ENCODE peak calls at places on chromosomes 6 and 20, in eight cellular contexts. M, S, P, C, A, Q, V and H are unnamed samples. For H3K36me3, the result is how much of the 10 kb centered on the place peaks cover.

GRCh38 chr6:127514396-127515227 is 4.5 kb downstream of the MTCL3 start:
- DNase-seq in M (no peak), S (no peak), P (peak), C (peak), A (no peak), Q (no peak), V (no peak), H (no peak)

GRCh38 chr6:122049341-122049740 is 350.1 kb upstream of the HSF2 start:
- DNase-seq in M (no peak), S (no peak), P (peak), C (no peak), A (no peak), Q (no peak), V (no peak), H (no peak)

GRCh38 chr6:107803957-107804356 is 20.2 kb downstream of the SCML4 start:
- DNase-seq in M (no peak), S (no peak), P (no peak), C (no peak), A (no peak), Q (no peak), V (no peak), H (no peak)

GRCh38 chr20:15594296-15594695 is 979.0 kb downstream of the KIF16B start:
- DNase-seq in M (no peak), S (no peak), P (no peak), C (peak), A (no peak), Q (no peak), V (no peak), H (no peak)

GRCh38 chr20:36808317-36809257 is 35.0 kb upstream of the DSN1 start:
- DNase-seq in M (no peak), S (peak), P (peak), C (peak), A (peak), Q (peak), V (peak), H (peak)

GRCh38 chr6:35686873-35687557 is 1.7 kb downstream of the FKBP5 start:
- DNase-seq in M (no peak), S (no peak), P (no peak), C (no peak), A (no peak), Q (no peak), V (no peak), H (no peak)

GRCh38 chr20:53332022-53332824 is 261.4 kb downstream of the ZNF217 start:
- DNase-seq in M (no peak), S (no peak), P (no peak), C (no peak), A (no peak), Q (no peak), V (no peak), H (no peak)

GRCh38 chr6:104943781-104944180 is 13.1 kb upstream of the LIN28B start:
- DNase-seq in M (no peak), S (peak), P (peak), C (no peak), A (no peak), Q (no peak), V (no peak), H (no peak)

GRCh38 chr6:24658573-24659511 is 7.9 kb downstream of the TDP2 start:
- DNase-seq in M (no peak), S (no peak), P (peak), C (no peak), A (no peak), Q (no peak), V (no peak), H (no peak)

GRCh38 chr6:68876792-68877493 is 241.9 kb downstream of the ADGRB3 start:
- DNase-seq in M (no peak), S (no peak), P (peak), C (no peak), A (no peak), Q (no peak), V (no peak), H (no peak)

GRCh38 chr6:63708631-63709030 is 73.0 kb downstream of the PHF3 start:
- DNase-seq in M (no peak), S (no peak), P (no peak), C (no peak), A (no peak), Q (no peak), V (no peak), H (no peak)

GRCh38 chr6:89526563-89526869 is 93.6 kb downstream of the ANKRD6 start:
- DNase-seq in M (no peak), S (no peak), P (no peak), C (no peak), A (no peak), Q (no peak), V (no peak), H (no peak)

GRCh38 chr6:79391511-79391910 is 145.7 kb downstream of the LCA5 start:
- DNase-seq in M (no peak), S (no peak), P (no peak), C (no peak), A (no peak), Q (no peak), V (no peak), H (no peak)

GRCh38 chr20:16147221-16147620 is 426.0 kb downstream of the KIF16B start:
- DNase-seq in M (no peak), S (no peak), P (no peak), C (no peak), A (no peak), Q (no peak), V (no peak), H (no peak)

GRCh38 chr6:111845441-111845871 is 27.8 kb downstream of the FYN start:
- DNase-seq in M (no peak), S (no peak), P (no peak), C (no peak), A (peak), Q (no peak), V (no peak), H (no peak)

GRCh38 chr6:25006565-25007001 is 70.8 kb upstream of the RIPOR2 start:
- DNase-seq in M (peak), S (peak), P (no peak), C (peak), A (peak), Q (peak), V (peak), H (peak)

GRCh38 chr20:46366826-46367225 is 39.6 kb downstream of the ELMO2 start:
- DNase-seq in M (no peak), S (no peak), P (no peak), C (no peak), A (no peak), Q (no peak), V (peak), H (no peak)

GRCh38 chr20:36574278-36575065 is 1.1 kb downstream of the TGIF2 start:
- DNase-seq in M (no peak), S (no peak), P (peak), C (peak), A (peak), Q (peak), V (peak), H (peak)

GRCh38 chr6:76835695-76836094 is 627.6 kb downstream of the HTR1B start:
- DNase-seq in M (no peak), S (no peak), P (no peak), C (no peak), A (no peak), Q (no peak), V (no peak), H (no peak)

GRCh38 chr6:167443098-167443680 is 118.3 kb downstream of the TTLL2 start:
- DNase-seq in M (no peak), S (no peak), P (no peak), C (no peak), A (no peak), Q (no peak), V (no peak), H (no peak)

GRCh38 chr6:3405679-3406078 is 51.2 kb downstream of the SLC22A23 start:
- DNase-seq in M (no peak), S (no peak), P (peak), C (no peak), A (no peak), Q (no peak), V (peak), H (no peak)

GRCh38 chr20:57772349-57772964 is 62.6 kb upstream of the PMEPA1 start:
- DNase-seq in M (no peak), S (no peak), P (peak), C (no peak), A (no peak), Q (no peak), V (peak), H (no peak)

GRCh38 chr6:106390088-106390487 is 29.6 kb downstream of the CRYBG1 start:
- DNase-seq in M (no peak), S (no peak), P (no peak), C (no peak), A (no peak), Q (no peak), V (no peak), H (no peak)

GRCh38 chr6:3838992-3839867 is 9.9 kb upstream of the FAM50B start:
- DNase-seq in M (no peak), S (no peak), P (peak), C (no peak), A (no peak), Q (no peak), V (no peak), H (peak)

GRCh38 chr6:52573295-52573694 is 3.6 kb downstream of the TRAM2 start:
- DNase-seq in M (no peak), S (no peak), P (no peak), C (no peak), A (no peak), Q (no peak), V (no peak), H (no peak)

GRCh38 chr6:129575378-129576118 is 134.4 kb downstream of the ARHGAP18 start:
- DNase-seq in M (no peak), S (peak), P (peak), C (peak), A (no peak), Q (no peak), V (no peak), H (no peak)

GRCh38 chr6:81767163-81768000 is 14.9 kb upstream of the TENT5A start:
- DNase-seq in M (no peak), S (no peak), P (peak), C (no peak), A (no peak), Q (no peak), V (no peak), H (no peak)

GRCh38 chr6:2891768-2892170 is 11.3 kb downstream of the SERPINB9 start:
- DNase-seq in M (no peak), S (no peak), P (no peak), C (no peak), A (peak), Q (peak), V (no peak), H (no peak)

GRCh38 chr6:122365775-122366403 is 33.6 kb upstream of the HSF2 start:
- DNase-seq in M (no peak), S (no peak), P (no peak), C (no peak), A (no peak), Q (no peak), V (no peak), H (no peak)

GRCh38 chr6:135251416-135251815 is 70.3 kb downstream of the MYB start:
- DNase-seq in M (no peak), S (no peak), P (no peak), C (peak), A (no peak), Q (no peak), V (no peak), H (peak)

GRCh38 chr20:35757098-35757705 is 14.6 kb upstream of the PHF20 start:
- DNase-seq in M (no peak), S (no peak), P (no peak), C (no peak), A (no peak), Q (no peak), V (no peak), H (no peak)

GRCh38 chr6:47247227-47247797 is 62.4 kb downstream of the TNFRSF21 start:
- DNase-seq in M (no peak), S (no peak), P (no peak), C (peak), A (peak), Q (no peak), V (peak), H (no peak)

GRCh38 chr6:166554316-166554715 is 32.2 kb downstream of the RAMACL start:
- DNase-seq in M (no peak), S (no peak), P (peak), C (no peak), A (no peak), Q (no peak), V (no peak), H (no peak)

GRCh38 chr6:93701526-93701925 is 282.2 kb upstream of the EPHA7 start:
- DNase-seq in M (no peak), S (no peak), P (no peak), C (no peak), A (no peak), Q (no peak), V (no peak), H (no peak)

GRCh38 chr20:44219287-44219686 is 8.7 kb upstream of the OSER1 start:
- DNase-seq in M (no peak), S (no peak), P (no peak), C (no peak), A (no peak), Q (no peak), V (no peak), H (no peak)

GRCh38 chr6:14711056-14711703 is 534.7 kb upstream of the JARID2 start:
- DNase-seq in M (no peak), S (no peak), P (peak), C (peak), A (peak), Q (no peak), V (no peak), H (peak)
- TF ChIP-seq POLR2A in M (no peak), S (no peak), P (peak), C (no peak), A (no peak), Q (no peak), V (no peak), H (no peak)

GRCh38 chr6:126002755-126003390 is 16.5 kb downstream of the TRMT11 start:
- DNase-seq in M (no peak), S (no peak), P (no peak), C (no peak), A (no peak), Q (no peak), V (no peak), H (no peak)
- H3K36me3 ChIP-seq in M (under half), S (under half), P (under half), C (under half), A (under half), Q (under half), V (under half), H (under half)

DNA sequence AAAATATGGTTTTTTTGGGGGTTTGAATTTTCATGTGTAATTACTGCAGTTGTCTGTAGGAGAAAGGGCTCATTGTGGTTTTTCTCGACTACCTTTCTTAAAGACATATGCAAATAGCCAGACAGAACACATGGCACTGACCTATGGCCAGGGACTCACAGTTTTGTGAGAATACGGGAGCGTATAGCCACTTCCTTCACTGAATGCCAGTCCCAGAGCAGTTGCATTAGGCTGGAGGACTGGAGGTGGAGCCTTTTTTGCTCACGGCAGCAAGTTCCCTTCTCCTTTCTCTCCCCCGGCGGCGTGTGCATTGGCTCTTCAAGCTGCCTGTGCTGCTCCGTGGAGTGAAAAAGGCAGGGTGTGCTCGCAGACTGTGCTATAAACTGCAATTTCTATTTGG is 114.9 kb downstream of the AKAP7 start:
- DNase-seq in M (no peak), S (no peak), P (peak), C (peak), A (peak), Q (no peak), V (peak), H (peak)
- TF ChIP-seq POLR2A in M (no peak), S (no peak), P (no peak), C (peak), A (no peak), Q (no peak), V (peak), H (no peak)

GRCh38 chr20:18005170-18005989 is 36.6 kb downstream of the MGME1 start:
- DNase-seq in M (no peak), S (no peak), P (no peak), C (no peak), A (peak), Q (no peak), V (no peak), H (no peak)
- H3K36me3 ChIP-seq in M (under half), S (under half), P (under half), C (under half), A (under half), Q (under half), V (under half), H (under half)

GRCh38 chr6:19501737-19502245 is 335.4 kb upstream of the ID4 start:
- DNase-seq in M (no peak), S (no peak), P (no peak), C (no peak), A (no peak), Q (no peak), V (no peak), H (no peak)
- TF ChIP-seq POLR2A in M (no peak), S (no peak), P (no peak), C (no peak), A (no peak), Q (no peak), V (no peak), H (no peak)

GRCh38 chr20:63373996-63374395 is 12.8 kb upstream of the CHRNA4 start:
- DNase-seq in M (no peak), S (no peak), P (no peak), C (no peak), A (no peak), Q (no peak), V (no peak), H (no peak)
- H3K36me3 ChIP-seq in M (under half), S (under half), P (under half), C (under half), A (under half), Q (under half), V (under half), H (under half)